ENCODE peak calls at places on chromosome 4, in four cellular contexts. U is CD4-positive, CD25-positive, alpha-beta regulatory T cell; W is heart left ventricle; T is NT2/D1. X is an unnamed sample. For H3K27me3 and H3K4me1, the result is how much of the 10 kb centered on the place peaks cover.

GRCh38 chr4:104166749-104167148 is 327.9 kb downstream of the CXXC4 start:
- DNase-seq in U (no peak), W (no peak), T (no peak), X (no peak)

GRCh38 chr4:183352546-183352945 is 30.3 kb upstream of the CLDN24 start:
- DNase-seq in U (no peak), W (no peak), T (no peak), X (no peak)

GRCh38 chr4:64539234-64539849 is 130.1 kb upstream of the TECRL start:
- DNase-seq in U (no peak), W (peak), T (peak), X (no peak)

GRCh38 chr4:113957961-113958360 is 21.5 kb downstream of the ARSJ start:
- DNase-seq in U (no peak), W (no peak), T (no peak), X (no peak)

GRCh38 chr4:102345795-102346100 is 466 bp upstream of the SLC39A8 start:
- DNase-seq in U (no peak), W (no peak), T (no peak), X (peak)

GRCh38 chr4:158496030-158496741 is 25.5 kb upstream of the RXFP1 start:
- DNase-seq in U (no peak), W (no peak), T (peak), X (no peak)

GRCh38 chr4:182928061-182928460 is 10.9 kb upstream of the DCTD start:
- DNase-seq in U (no peak), W (no peak), T (no peak), X (no peak)

GRCh38 chr4:101218346-101218745 is 129.0 kb downstream of the PPP3CA start:
- DNase-seq in U (no peak), W (no peak), T (no peak), X (no peak)

GRCh38 chr4:185016101-185016940 is 2.0 kb upstream of the HELT start:
- DNase-seq in U (no peak), W (no peak), T (no peak), X (no peak)

GRCh38 chr4:185016946-185017797 is 1.1 kb upstream of the HELT start:
- DNase-seq in U (no peak), W (no peak), T (no peak), X (no peak)

GRCh38 chr4:185015108-185015507 is 3.2 kb upstream of the HELT start:
- DNase-seq in U (no peak), W (no peak), T (no peak), X (no peak)

GRCh38 chr4:185013715-185014114 is 4.6 kb upstream of the HELT start:
- DNase-seq in U (no peak), W (no peak), T (no peak), X (no peak)

GRCh38 chr4:185011408-185011807 is 6.9 kb upstream of the HELT start:
- DNase-seq in U (no peak), W (no peak), T (no peak), X (no peak)
- H3K27me3 ChIP-seq in U (under half), W (under half), T (under half), X (under half)

DNA sequence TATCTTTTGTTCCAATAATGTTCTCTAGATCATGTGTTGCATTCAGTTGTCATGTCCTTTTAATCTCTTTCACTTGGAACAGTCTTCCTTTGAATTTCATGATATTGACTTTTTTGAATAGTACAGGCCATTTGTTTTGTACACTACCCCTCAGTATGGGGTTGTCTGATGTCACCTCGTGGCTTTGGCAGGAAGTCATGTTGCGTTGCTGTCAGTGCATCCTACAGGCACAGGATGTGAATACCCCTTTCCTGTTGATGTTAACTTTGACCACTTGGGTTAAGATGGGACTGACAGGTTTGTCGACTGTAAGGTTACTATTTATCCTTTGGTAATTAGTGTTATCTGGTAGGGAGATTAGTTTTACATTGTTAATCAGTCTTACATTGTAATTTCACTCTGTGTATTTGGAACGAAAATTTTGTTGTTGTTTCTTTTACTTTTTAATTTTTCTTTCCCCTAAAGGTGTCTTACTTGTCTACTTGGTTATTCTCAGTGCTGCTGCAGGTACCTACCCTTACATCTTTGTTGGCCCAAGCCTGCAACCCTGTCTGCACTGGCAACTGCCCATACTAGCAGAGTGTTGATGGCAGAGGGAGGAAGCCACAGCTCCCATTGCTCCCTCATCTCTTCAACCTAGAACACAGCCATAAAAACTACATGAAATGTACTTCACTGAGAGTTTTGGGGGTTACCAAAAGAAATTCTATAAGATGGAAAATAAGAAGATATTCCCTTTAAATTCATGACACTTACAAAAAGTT is 14.7 kb upstream of the ATP8A1 start:
- DNase-seq in U (no peak), W (no peak), T (no peak), X (peak)
- H3K4me3 ChIP-seq in U (peak), W (no peak), T (no peak), X (no peak)

DNA sequence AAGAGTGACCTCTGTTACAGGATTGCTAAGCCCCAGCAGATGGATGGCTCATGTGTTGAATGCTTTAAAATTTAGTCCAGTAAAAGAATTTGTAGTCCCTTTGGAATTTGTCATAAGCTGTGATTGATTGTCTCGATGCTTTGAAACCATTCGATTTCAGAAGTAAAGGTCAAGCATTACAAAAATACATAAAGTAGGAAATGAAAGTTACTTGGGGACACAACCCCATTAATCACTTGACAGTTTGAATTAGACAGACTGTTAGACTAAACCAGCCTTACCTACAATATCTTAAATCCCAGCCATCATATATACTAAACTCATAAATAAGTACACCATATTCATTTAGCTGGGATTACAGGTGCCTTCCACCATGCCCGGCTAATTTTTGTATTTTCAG is 6.6 kb downstream of the REST start:
- DNase-seq in U (no peak), W (no peak), T (no peak), X (no peak)
- H3K4me1 ChIP-seq in U (half or more), W (half or more), T (under half), X (half or more)

GRCh38 chr4:122146652-122147051 is 5.5 kb upstream of the BLTP1 start:
- DNase-seq in U (no peak), W (no peak), T (no peak), X (no peak)
- H3K27me3 ChIP-seq in U (under half), W (under half), T (under half), X (under half)

X was measured in CD4-positive, alpha-beta memory T cell.